ENCODE peak calls at places on chromosomes 2 and 18, in four cellular contexts. S is K562, M is HepG2, A is GM12878. Q is an unnamed sample.

GRCh38 chr2:196499686-196500085 is 139.8 kb upstream of the CCDC150 start:
- DNase-seq in A (no peak), S (no peak), M (no peak), Q (no peak)

GRCh38 chr2:173590278-173590811 is 235.7 kb downstream of the CDCA7 start:
- DNase-seq in M (peak), S (no peak), A (no peak), Q (no peak)

GRCh38 chr2:237702439-237703397 is 75.3 kb downstream of the LRRFIP1 start:
- DNase-seq in M (no peak), A (no peak), S (peak), Q (no peak)

GRCh38 chr2:202038471-202039277 is 5.0 kb downstream of the FZD7 start:
- DNase-seq in M (no peak), S (peak), A (no peak), Q (no peak)

GRCh38 chr2:107719141-107719540 is 107.6 kb upstream of the RGPD4 start:
- DNase-seq in M (no peak), S (no peak), A (no peak), Q (no peak)

GRCh38 chr2:74760875-74761630 is 72.9 kb upstream of the HK2 start:
- DNase-seq in S (no peak), M (no peak), A (no peak), Q (no peak)

GRCh38 chr2:152847067-152847466 is 128.6 kb downstream of the ARL6IP6 start:
- DNase-seq in M (no peak), S (peak), A (no peak), Q (no peak)

GRCh38 chr2:236747426-236747825 is 177.8 kb downstream of the ACKR3 start:
- DNase-seq in M (no peak), A (no peak), S (no peak), Q (no peak)

GRCh38 chr2:147255812-147256211 is 589.0 kb upstream of the ACVR2A start:
- DNase-seq in S (no peak), M (no peak), A (no peak), Q (no peak)

GRCh38 chr2:203817147-203817546 is 50.4 kb upstream of the CTLA4 start:
- DNase-seq in M (no peak), A (no peak), S (no peak), Q (no peak)

GRCh38 chr2:161061786-161062185 is 98.4 kb upstream of the TANK start:
- DNase-seq in S (no peak), M (no peak), A (no peak), Q (no peak)

GRCh38 chr2:27652341-27652740 is 11.1 kb downstream of the SUPT7L start:
- DNase-seq in M (no peak), A (no peak), S (no peak), Q (no peak)

GRCh38 chr2:105865222-105865913 is 120.7 kb downstream of the NCK2 start:
- DNase-seq in S (no peak), A (no peak), M (no peak), Q (no peak)

GRCh38 chr2:49261791-49262190 is 107.5 kb upstream of the FSHR start:
- DNase-seq in M (no peak), A (no peak), S (no peak), Q (no peak)

GRCh38 chr2:234444888-234445287 is 52.0 kb downstream of the ARL4C start:
- DNase-seq in A (no peak), S (no peak), M (no peak), Q (no peak)

GRCh38 chr2:68709421-68709911 is 25.1 kb upstream of the ARHGAP25 start:
- DNase-seq in A (no peak), S (peak), M (peak), Q (peak)

GRCh38 chr18:60053747-60054304 is 154.0 kb downstream of the PMAIP1 start:
- DNase-seq in M (peak), A (peak), S (peak), Q (no peak)

GRCh38 chr2:55111230-55111569 is 60.9 kb upstream of the RTN4 start:
- DNase-seq in S (no peak), M (no peak), A (no peak), Q (no peak)

GRCh38 chr2:109348645-109349554 is 219.9 kb downstream of the SH3RF3 start:
- DNase-seq in A (no peak), S (no peak), M (no peak), Q (no peak)

GRCh38 chr2:219001577-219002394 is 8.6 kb upstream of the CRYBA2 start:
- DNase-seq in M (peak), A (no peak), S (peak), Q (no peak)

GRCh38 chr2:190094471-190094870 is 31.9 kb upstream of the MSTN start:
- DNase-seq in S (no peak), M (no peak), A (no peak), Q (no peak)

GRCh38 chr2:112821142-112821541 is 15.4 kb downstream of the IL1B start:
- DNase-seq in A (no peak), S (peak), M (no peak), Q (no peak)

GRCh38 chr18:46301571-46301970 is 197.4 kb downstream of the HAUS1 start:
- DNase-seq in A (no peak), M (no peak), S (no peak), Q (no peak)

GRCh38 chr2:236092714-236093113 is 75.5 kb downstream of the GBX2 start:
- DNase-seq in M (no peak), A (no peak), S (no peak), Q (no peak)

GRCh38 chr2:10493636-10494281 is 45.6 kb upstream of the ODC1 start:
- DNase-seq in S (no peak), A (peak), M (peak), Q (no peak)

GRCh38 chr2:221133941-221134340 is 438.2 kb downstream of the EPHA4 start:
- DNase-seq in A (no peak), S (no peak), M (no peak), Q (no peak)

GRCh38 chr2:232522014-232522854 is 2.0 kb downstream of the PRSS56 start:
- DNase-seq in S (peak), A (no peak), M (no peak), Q (peak)

GRCh38 chr18:76962851-76963250 is 140.5 kb downstream of the ZNF236 start:
- DNase-seq in A (no peak), S (no peak), M (no peak), Q (no peak)

GRCh38 chr2:156476516-156477206 is 40.5 kb downstream of the GPD2 start:
- DNase-seq in A (peak), M (no peak), S (no peak), Q (no peak)
- TF ChIP-seq FOXK2 in A (no peak), M (no peak), S (no peak), Q (no peak)

DNA sequence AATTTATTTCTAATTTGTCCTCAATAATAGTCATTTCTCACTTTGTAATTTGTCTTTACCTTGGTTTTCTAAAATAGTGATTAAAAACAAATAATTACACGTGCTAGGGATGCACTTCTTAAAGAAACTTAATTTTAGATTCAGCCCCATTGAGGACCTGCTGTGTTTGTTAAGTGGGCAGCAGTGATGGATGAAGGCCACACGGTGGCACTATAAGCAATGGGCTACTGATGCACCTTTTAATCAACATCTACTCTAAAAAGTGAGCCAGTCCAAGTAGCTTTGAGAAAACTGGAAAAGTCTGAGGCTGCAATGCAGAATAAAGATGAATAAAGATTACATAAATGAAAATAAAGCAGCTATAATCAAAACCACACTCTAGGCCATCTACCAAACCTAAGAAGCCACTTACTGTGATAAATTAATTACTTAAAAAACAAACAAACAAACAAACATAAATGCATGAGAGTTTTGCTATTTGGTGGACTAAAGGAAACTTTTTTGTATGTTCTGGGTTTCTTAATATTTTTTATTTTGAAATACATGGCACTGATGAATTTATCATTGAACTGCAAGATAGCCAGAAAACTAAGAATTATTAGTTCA is 89.3 kb downstream of the PDE11A start:
- DNase-seq in S (peak), M (peak), A (no peak), Q (peak)
- TF ChIP-seq FOXM1 in S (no peak), M (no peak), A (no peak), Q (no peak)

GRCh38 chr2:7861910-7862702 is 819.8 kb upstream of the ID2 start:
- DNase-seq in M (no peak), S (no peak), A (no peak), Q (no peak)
- TF ChIP-seq FOXK2 in M (no peak), S (no peak), A (no peak), Q (no peak)

GRCh38 chr2:164839914-164840457 is 1.6 kb downstream of the COBLL1 start:
- DNase-seq in A (no peak), S (no peak), M (peak), Q (no peak)
- TF ChIP-seq FOXM1 in A (no peak), S (no peak), M (no peak), Q (no peak)

DNA sequence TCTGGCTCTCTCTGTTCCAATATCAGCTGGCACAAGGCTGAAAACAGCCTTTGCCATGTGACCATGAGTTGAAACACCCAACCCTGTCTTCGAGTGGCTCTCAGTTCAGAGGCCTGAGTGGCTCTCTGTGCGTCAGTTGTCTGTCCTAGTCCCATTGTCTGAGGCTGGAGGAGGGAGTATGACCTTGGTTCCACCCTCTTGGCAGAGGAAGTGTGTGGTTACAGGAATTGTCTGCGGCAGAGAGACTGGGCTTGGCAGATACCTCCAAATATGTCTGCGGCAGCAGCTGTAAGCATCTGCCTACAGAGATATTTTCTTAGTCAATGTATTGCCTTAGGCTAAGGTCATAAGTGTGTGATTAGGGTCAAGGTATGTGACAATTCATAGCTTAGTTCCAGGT is 32.6 kb downstream of the CNGA3 start:
- DNase-seq in M (no peak), S (peak), A (no peak), Q (no peak)
- TF ChIP-seq FOXK2 in M (no peak), S (no peak), A (no peak), Q (no peak)

GRCh38 chr2:60516826-60517225 is 36.6 kb downstream of the BCL11A start:
- DNase-seq in S (no peak), M (no peak), A (no peak), Q (no peak)

GRCh38 chr2:60517441-60517840 is 36.0 kb downstream of the BCL11A start:
- DNase-seq in S (no peak), A (no peak), M (no peak), Q (no peak)

GRCh38 chr2:60516383-60516811 is 37.1 kb downstream of the BCL11A start:
- DNase-seq in M (no peak), S (no peak), A (no peak), Q (no peak)

GRCh38 chr2:60514886-60515407 is 38.5 kb downstream of the BCL11A start:
- DNase-seq in M (no peak), S (no peak), A (no peak), Q (no peak)

GRCh38 chr2:60515751-60516226 is 37.7 kb downstream of the BCL11A start:
- DNase-seq in S (no peak), M (no peak), A (peak), Q (no peak)
- TF ChIP-seq FOXM1 in S (no peak), M (no peak), A (peak), Q (no peak)

Q was measured in HEK293T.